ENCODE peak calls at places on chromosomes 1 and 21, in four cellular contexts. One of them, this sample, is unnamed.

GRCh38 chr1:209433649-209434031 is 149.9 kb upstream of the CAMK1G start:
- DNase-seq in NCI-H226: no peak
- DNase-seq in AG09309: no peak
- DNase-seq in epithelial cell of esophagus: peak
- DNase-seq in this sample: no peak

GRCh38 chr1:32163405-32163804 is 16.1 kb upstream of the TXLNA start:
- DNase-seq in NCI-H226: no peak
- DNase-seq in AG09309: no peak
- DNase-seq in epithelial cell of esophagus: peak
- DNase-seq in this sample: no peak

GRCh38 chr1:35660581-35661473 is 19.5 kb upstream of the PSMB2 start:
- DNase-seq in NCI-H226: peak
- DNase-seq in AG09309: no peak
- DNase-seq in epithelial cell of esophagus: peak
- DNase-seq in this sample: peak

GRCh38 chr1:32540589-32540988 is 1.4 kb downstream of the ZBTB8A start:
- DNase-seq in NCI-H226: no peak
- DNase-seq in AG09309: no peak
- DNase-seq in epithelial cell of esophagus: no peak
- DNase-seq in this sample: peak

GRCh38 chr1:191528275-191528674 is 630.0 kb upstream of the RGS18 start:
- DNase-seq in NCI-H226: no peak
- DNase-seq in AG09309: no peak
- DNase-seq in epithelial cell of esophagus: peak
- DNase-seq in this sample: no peak

GRCh38 chr1:181541458-181541857 is 58.1 kb downstream of the CACNA1E start:
- DNase-seq in NCI-H226: no peak
- DNase-seq in AG09309: no peak
- DNase-seq in epithelial cell of esophagus: peak
- DNase-seq in this sample: no peak

GRCh38 chr21:44996501-44996921 is 56.7 kb downstream of the SLX9 start:
- DNase-seq in NCI-H226: no peak
- DNase-seq in AG09309: no peak
- DNase-seq in epithelial cell of esophagus: no peak
- DNase-seq in this sample: no peak

GRCh38 chr1:234954613-234955012 is 174.0 kb downstream of the TOMM20 start:
- DNase-seq in NCI-H226: no peak
- DNase-seq in AG09309: no peak
- DNase-seq in epithelial cell of esophagus: no peak
- DNase-seq in this sample: no peak

GRCh38 chr1:231423648-231424047 is 1.6 kb upstream of the EGLN1 start:
- DNase-seq in NCI-H226: no peak
- DNase-seq in AG09309: no peak
- DNase-seq in epithelial cell of esophagus: peak
- DNase-seq in this sample: no peak

This sample was measured in KBM-7.